ENCODE peak calls at places on chromosomes 12 and 14, in eight cellular contexts. O is pancreas, E is H9, B is neuronal stem cell, W is uterus, K is mammary epithelial cell, I is tibial artery, Y is stomach. X is an unnamed sample.

GRCh38 chr14:89903340-89903965 is 51.1 kb downstream of the EFCAB11 start:
- DNase-seq in O (no peak), E (no peak), B (no peak), W (no peak), K (no peak), I (no peak), Y (no peak), X (no peak)

GRCh38 chr12:24904871-24905270 is 44.0 kb downstream of the BCAT1 start:
- DNase-seq in O (no peak), E (no peak), B (no peak), W (no peak), K (no peak), I (no peak), Y (no peak), X (no peak)

GRCh38 chr12:65156366-65156831 is 13.0 kb upstream of the LEMD3 start:
- DNase-seq in O (no peak), E (no peak), B (no peak), W (no peak), K (no peak), I (no peak), Y (no peak), X (no peak)

GRCh38 chr12:55931780-55932545 is 1.0 kb downstream of the DGKA start:
- DNase-seq in O (peak; percentile 87), E (peak; percentile 70), B (no peak), W (peak; percentile 65), K (no peak), I (peak; percentile 76), Y (peak; percentile 61), X (peak; percentile 80)

GRCh38 chr14:58533417-58533816 is 104.3 kb upstream of the DACT1 start:
- DNase-seq in O (no peak), E (no peak), B (no peak), W (no peak), K (no peak), I (no peak), Y (no peak), X (no peak)

GRCh38 chr12:2793561-2793960 is 1.2 kb upstream of the FKBP4 start:
- DNase-seq in O (no peak), E (no peak), B (no peak), W (no peak), K (no peak), I (no peak), Y (no peak), X (no peak)

GRCh38 chr12:95624544-95624943 is 73.3 kb upstream of the USP44 start:
- DNase-seq in O (no peak), E (no peak), B (peak; percentile 71), W (no peak), K (peak; percentile 42), I (no peak), Y (peak; percentile 36), X (no peak)

GRCh38 chr14:69013943-69014782 is 35.1 kb upstream of the ACTN1 start:
- DNase-seq in O (no peak), E (peak; percentile 86), B (no peak), W (no peak), K (no peak), I (no peak), Y (peak; percentile 83), X (peak; percentile 91)

GRCh38 chr12:6553051-6553868 is 2.6 kb downstream of the IFFO1 start:
- DNase-seq in O (no peak), E (no peak), B (no peak), W (peak; percentile 61), K (no peak), I (peak; percentile 88), Y (no peak), X (no peak)

GRCh38 chr12:93571854-93572711 is at the start of gene SOCS2:
- DNase-seq in O (peak; percentile 77), E (peak; percentile 69), B (peak; percentile 56), W (peak; percentile 51), K (peak; percentile 30), I (peak; percentile 70), Y (peak; percentile 31), X (peak; percentile 73)

GRCh38 chr12:14993537-14994266 is 20.9 kb downstream of the PDE6H start:
- DNase-seq in O (no peak), E (no peak), B (no peak), W (no peak), K (no peak), I (no peak), Y (no peak), X (no peak)

GRCh38 chr12:54036620-54037359 is 3.9 kb downstream of the HOXC5 start:
- DNase-seq in O (peak; percentile 48), E (no peak), B (no peak), W (no peak), K (peak; percentile 71), I (peak; percentile 83), Y (no peak), X (no peak)

DNA sequence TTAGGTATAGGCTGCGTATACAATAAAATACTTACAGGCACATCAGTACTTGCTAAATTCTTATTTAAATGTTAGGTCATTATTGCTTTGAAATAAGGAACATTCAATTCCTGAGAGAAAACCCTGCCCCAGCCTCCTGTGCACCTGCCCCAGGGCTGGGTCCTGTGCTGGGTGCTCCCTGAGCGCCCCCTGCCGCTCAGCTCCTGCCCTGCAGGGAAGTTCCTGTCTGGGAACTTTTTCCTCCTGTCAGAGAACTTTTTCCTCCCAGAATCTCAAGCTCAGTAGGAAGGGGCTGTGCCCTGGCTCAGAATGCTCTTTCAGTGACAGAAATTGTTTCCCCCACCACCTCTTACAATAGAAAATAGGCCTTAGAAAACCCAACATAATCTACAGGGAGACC is 751.1 kb downstream of the TMEM121 start:
- DNase-seq in O (peak; percentile 69), E (no peak), B (no peak), W (no peak), K (no peak), I (no peak), Y (peak; percentile 61), X (no peak)
- H3K4me1 ChIP-seq in O (no peaks in the 10 kb centered on the region), E (no peaks in the 10 kb centered on the region), B (no peaks in the 10 kb centered on the region), W (no peaks in the 10 kb centered on the region), K (no peaks in the 10 kb centered on the region), I (no peaks in the 10 kb centered on the region), Y (no peaks in the 10 kb centered on the region), X (no peaks in the 10 kb centered on the region)

GRCh38 chr14:71382315-71382714 is 475.1 kb downstream of the PCNX1 start:
- DNase-seq in O (no peak), E (no peak), B (no peak), W (no peak), K (no peak), I (no peak), Y (no peak), X (no peak)
- H3K4me1 ChIP-seq in O (peaks cover 11% of the 10 kb centered on the region), E (no peaks in the 10 kb centered on the region), B (no peaks in the 10 kb centered on the region), W (no peaks in the 10 kb centered on the region), K (peaks cover 13% of the 10 kb centered on the region), I (no peaks in the 10 kb centered on the region), Y (peaks cover 85% of the 10 kb centered on the region), X (peaks cover 4% of the 10 kb centered on the region)

GRCh38 chr14:22597771-22598098 is 365 bp upstream of the ABHD4 start:
- DNase-seq in O (no peak), E (no peak), B (no peak), W (no peak), K (no peak), I (no peak), Y (no peak), X (no peak)
- H3K4me1 ChIP-seq in O (peaks cover 10% of the 10 kb centered on the region), E (peaks cover 3% of the 10 kb centered on the region), B (peaks cover 6% of the 10 kb centered on the region), W (no peaks in the 10 kb centered on the region), K (peaks cover 23% of the 10 kb centered on the region), I (no peaks in the 10 kb centered on the region), Y (peaks cover 32% of the 10 kb centered on the region), X (peaks cover 17% of the 10 kb centered on the region)

GRCh38 chr12:88305491-88305890 is 163.4 kb downstream of the TMTC3 start:
- DNase-seq in O (no peak), E (no peak), B (no peak), W (no peak), K (peak; percentile 46), I (no peak), Y (no peak), X (no peak)
- H3K4me1 ChIP-seq in O (peaks cover 30% of the 10 kb centered on the region), E (no peaks in the 10 kb centered on the region), B (peaks cover 20% of the 10 kb centered on the region), W (no peaks in the 10 kb centered on the region), K (peaks cover 27% of the 10 kb centered on the region), I (no peaks in the 10 kb centered on the region), Y (peaks cover 41% of the 10 kb centered on the region), X (no peaks in the 10 kb centered on the region)

GRCh38 chr14:64218344-64219240 is 75.6 kb downstream of the ESR2 start:
- DNase-seq in O (no peak), E (no peak), B (no peak), W (no peak), K (no peak), I (no peak), Y (peak; percentile 78), X (no peak)

GRCh38 chr14:64217318-64217717 is 76.9 kb downstream of the ESR2 start:
- DNase-seq in O (no peak), E (no peak), B (no peak), W (no peak), K (no peak), I (no peak), Y (no peak), X (no peak)

GRCh38 chr14:64215978-64216377 is 78.2 kb downstream of the ESR2 start:
- DNase-seq in O (no peak), E (no peak), B (no peak), W (no peak), K (no peak), I (no peak), Y (no peak), X (no peak)

GRCh38 chr14:64220056-64220455 is 74.1 kb downstream of the ESR2 start:
- DNase-seq in O (no peak), E (no peak), B (no peak), W (no peak), K (no peak), I (no peak), Y (no peak), X (no peak)

DNA sequence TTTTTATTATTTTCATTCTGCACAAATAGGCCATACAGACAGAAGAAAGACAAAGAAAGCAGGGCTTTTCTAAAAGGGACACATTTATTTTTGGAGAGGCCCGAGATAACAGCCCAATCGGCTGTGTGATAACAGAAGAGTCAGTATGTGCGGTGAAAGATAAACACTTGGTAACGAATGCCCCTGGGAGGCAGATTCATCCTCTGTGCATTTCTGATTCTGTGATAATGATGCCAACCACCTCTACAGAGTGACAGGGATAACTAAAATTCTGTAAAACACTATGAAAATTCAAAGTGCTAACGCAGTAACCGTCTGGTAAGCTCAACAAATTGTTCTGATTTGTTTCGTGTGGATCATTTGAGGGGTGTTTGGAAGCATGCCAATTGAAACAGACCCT is 76.4 kb downstream of the ESR2 start:
- DNase-seq in O (no peak), E (no peak), B (no peak), W (no peak), K (no peak), I (no peak), Y (no peak), X (no peak)
- H3K4me1 ChIP-seq in O (peaks cover 30% of the 10 kb centered on the region), E (no peaks in the 10 kb centered on the region), B (no peaks in the 10 kb centered on the region), W (no peaks in the 10 kb centered on the region), K (no peaks in the 10 kb centered on the region), I (no peaks in the 10 kb centered on the region), Y (peaks cover 46% of the 10 kb centered on the region), X (peaks cover 11% of the 10 kb centered on the region)

DNA sequence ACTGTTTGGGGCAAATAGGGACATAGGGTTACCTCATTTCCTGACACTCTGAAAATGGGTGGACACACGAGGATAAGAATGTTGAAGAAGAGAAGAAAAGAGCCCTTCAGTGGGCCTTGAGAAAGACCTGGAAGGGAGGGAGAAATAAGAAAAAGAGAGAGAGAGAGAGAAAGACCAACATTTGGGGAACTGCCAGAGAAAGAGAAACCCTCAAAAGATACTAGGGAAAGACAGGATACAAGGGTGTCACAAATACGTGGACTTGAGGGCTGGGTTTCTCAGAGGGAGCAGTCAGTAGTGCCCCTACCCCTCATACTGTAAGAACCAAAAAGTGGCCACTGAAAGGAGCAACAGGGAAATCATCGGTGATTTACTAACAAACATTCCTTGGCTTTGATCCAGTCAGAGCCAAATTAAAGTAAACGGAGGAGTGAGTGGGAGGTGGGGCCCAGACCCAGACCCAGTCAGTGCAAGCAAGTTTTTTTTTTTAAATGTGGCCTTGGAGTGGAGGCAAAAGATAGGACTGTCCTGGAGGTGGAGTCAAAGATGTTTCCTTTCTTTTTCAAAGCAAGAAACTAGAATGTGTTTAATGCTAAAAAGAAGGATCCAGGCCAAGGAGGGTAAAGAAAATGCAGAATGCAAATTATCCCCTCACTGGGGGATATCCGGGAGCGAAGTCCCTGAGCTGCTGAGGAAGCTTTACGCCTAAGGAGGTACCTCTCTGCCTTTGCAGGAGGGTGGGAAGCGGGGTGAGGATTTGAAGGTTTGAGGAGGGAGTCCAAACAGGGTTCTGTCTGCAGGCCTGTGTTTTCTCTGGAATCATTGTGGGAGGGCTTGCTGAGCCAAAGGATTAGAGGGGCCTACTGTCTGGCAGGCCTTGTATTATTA is 143.4 kb upstream of the AMIGO2 start:
- DNase-seq in O (no peak), E (peak; percentile 85), B (no peak), W (no peak), K (no peak), I (no peak), Y (no peak), X (no peak)
- H3K4me1 ChIP-seq in O (peaks cover 15% of the 10 kb centered on the region), E (peaks cover 6% of the 10 kb centered on the region), B (no peaks in the 10 kb centered on the region), W (peaks cover 7% of the 10 kb centered on the region), K (peaks cover 41% of the 10 kb centered on the region), I (no peaks in the 10 kb centered on the region), Y (peaks cover 24% of the 10 kb centered on the region), X (peaks cover 11% of the 10 kb centered on the region)